ENCODE peak calls at places on chromosome 3, in nine cellular contexts. One of them, this sample, is unnamed. For H3K4me1, the result is how much of the 10 kb centered on the place peaks cover.

GRCh38 chr3:197468866-197469382 is 86.8 kb downstream of the BDH1 start:
- DNase-seq in gastrocnemius medialis: no peak
- DNase-seq in body of pancreas: peak
- DNase-seq in IMR-90: peak
- DNase-seq in stomach: peak
- DNase-seq in uterus: no peak
- DNase-seq in transverse colon: peak
- DNase-seq in spleen: peak
- DNase-seq in A549: peak
- DNase-seq in this sample: peak

GRCh38 chr3:11302444-11302843 is 30.2 kb downstream of the ATG7 start:
- DNase-seq in transverse colon: no peak
- DNase-seq in stomach: no peak
- DNase-seq in spleen: no peak
- DNase-seq in body of pancreas: no peak
- DNase-seq in uterus: no peak
- DNase-seq in A549: no peak
- DNase-seq in IMR-90: no peak
- DNase-seq in gastrocnemius medialis: no peak
- DNase-seq in this sample: no peak

GRCh38 chr3:115852278-115852677 is 229.0 kb downstream of the GAP43 start:
- DNase-seq in uterus: no peak
- DNase-seq in IMR-90: no peak
- DNase-seq in body of pancreas: no peak
- DNase-seq in transverse colon: no peak
- DNase-seq in stomach: no peak
- DNase-seq in spleen: no peak
- DNase-seq in A549: no peak
- DNase-seq in gastrocnemius medialis: no peak
- DNase-seq in this sample: no peak

GRCh38 chr3:196179380-196180308 is 31.6 kb downstream of the ZDHHC19 start:
- DNase-seq in A549: no peak
- DNase-seq in gastrocnemius medialis: peak
- DNase-seq in body of pancreas: no peak
- DNase-seq in spleen: peak
- DNase-seq in transverse colon: peak
- DNase-seq in uterus: no peak
- DNase-seq in IMR-90: peak
- DNase-seq in stomach: no peak
- DNase-seq in this sample: no peak

GRCh38 chr3:26245236-26245635 is 377.3 kb upstream of the LRRC3B start:
- DNase-seq in IMR-90: no peak
- DNase-seq in gastrocnemius medialis: no peak
- DNase-seq in uterus: no peak
- DNase-seq in transverse colon: no peak
- DNase-seq in spleen: no peak
- DNase-seq in stomach: no peak
- DNase-seq in body of pancreas: no peak
- DNase-seq in A549: no peak
- DNase-seq in this sample: no peak

GRCh38 chr3:157067114-157067513 is 92.8 kb downstream of the CCNL1 start:
- DNase-seq in transverse colon: peak
- DNase-seq in spleen: peak
- DNase-seq in uterus: no peak
- DNase-seq in stomach: no peak
- DNase-seq in gastrocnemius medialis: no peak
- DNase-seq in IMR-90: no peak
- DNase-seq in A549: no peak
- DNase-seq in body of pancreas: no peak
- DNase-seq in this sample: no peak

GRCh38 chr3:32890420-32891276 is 60.8 kb upstream of the CCR4 start:
- DNase-seq in stomach: no peak
- DNase-seq in IMR-90: no peak
- DNase-seq in uterus: no peak
- DNase-seq in gastrocnemius medialis: no peak
- DNase-seq in transverse colon: no peak
- DNase-seq in spleen: no peak
- DNase-seq in body of pancreas: no peak
- DNase-seq in A549: no peak
- DNase-seq in this sample: no peak

GRCh38 chr3:127889976-127890650 is 24.9 kb upstream of the KBTBD12 start:
- DNase-seq in body of pancreas: no peak
- DNase-seq in A549: no peak
- DNase-seq in transverse colon: no peak
- DNase-seq in spleen: no peak
- DNase-seq in IMR-90: no peak
- DNase-seq in stomach: no peak
- DNase-seq in gastrocnemius medialis: no peak
- DNase-seq in uterus: no peak
- DNase-seq in this sample: no peak

GRCh38 chr3:141878812-141879211 is 2.4 kb downstream of the ATP1B3 start:
- DNase-seq in spleen: no peak
- DNase-seq in uterus: no peak
- DNase-seq in transverse colon: peak
- DNase-seq in IMR-90: peak
- DNase-seq in stomach: no peak
- DNase-seq in gastrocnemius medialis: no peak
- DNase-seq in body of pancreas: no peak
- DNase-seq in A549: no peak
- DNase-seq in this sample: no peak

GRCh38 chr3:196288141-196288460 is 575 bp upstream of the PCYT1A start:
- DNase-seq in body of pancreas: no peak
- DNase-seq in transverse colon: no peak
- DNase-seq in stomach: no peak
- DNase-seq in A549: peak
- DNase-seq in IMR-90: peak
- DNase-seq in gastrocnemius medialis: no peak
- DNase-seq in spleen: no peak
- DNase-seq in uterus: no peak
- DNase-seq in this sample: no peak

GRCh38 chr3:13296662-13297061 is 123.5 kb downstream of the NUP210 start:
- DNase-seq in stomach: no peak
- DNase-seq in uterus: no peak
- DNase-seq in A549: no peak
- DNase-seq in body of pancreas: no peak
- DNase-seq in spleen: peak
- DNase-seq in gastrocnemius medialis: no peak
- DNase-seq in IMR-90: no peak
- DNase-seq in transverse colon: no peak
- DNase-seq in this sample: no peak

GRCh38 chr3:52293491-52294319 is 6.1 kb downstream of the GLYCTK start:
- DNase-seq in stomach: no peak
- DNase-seq in uterus: no peak
- DNase-seq in spleen: peak
- DNase-seq in transverse colon: no peak
- DNase-seq in IMR-90: no peak
- DNase-seq in A549: no peak
- DNase-seq in gastrocnemius medialis: no peak
- DNase-seq in body of pancreas: no peak
- DNase-seq in this sample: no peak

GRCh38 chr3:188860147-188860546 is 311.6 kb upstream of the TPRG1 start:
- DNase-seq in spleen: no peak
- DNase-seq in body of pancreas: no peak
- DNase-seq in transverse colon: no peak
- DNase-seq in A549: no peak
- DNase-seq in gastrocnemius medialis: no peak
- DNase-seq in uterus: no peak
- DNase-seq in stomach: no peak
- DNase-seq in IMR-90: peak
- DNase-seq in this sample: no peak

GRCh38 chr3:189041482-189042090 is 130.2 kb upstream of the TPRG1 start:
- DNase-seq in IMR-90: peak
- DNase-seq in transverse colon: peak
- DNase-seq in uterus: peak
- DNase-seq in body of pancreas: peak
- DNase-seq in stomach: peak
- DNase-seq in A549: peak
- DNase-seq in spleen: peak
- DNase-seq in gastrocnemius medialis: no peak
- DNase-seq in this sample: peak

GRCh38 chr3:73719877-73720276 is 95.1 kb upstream of the PDZRN3 start:
- DNase-seq in IMR-90: peak
- DNase-seq in transverse colon: peak
- DNase-seq in body of pancreas: no peak
- DNase-seq in uterus: peak
- DNase-seq in gastrocnemius medialis: no peak
- DNase-seq in spleen: no peak
- DNase-seq in stomach: no peak
- DNase-seq in A549: no peak
- DNase-seq in this sample: peak

DNA sequence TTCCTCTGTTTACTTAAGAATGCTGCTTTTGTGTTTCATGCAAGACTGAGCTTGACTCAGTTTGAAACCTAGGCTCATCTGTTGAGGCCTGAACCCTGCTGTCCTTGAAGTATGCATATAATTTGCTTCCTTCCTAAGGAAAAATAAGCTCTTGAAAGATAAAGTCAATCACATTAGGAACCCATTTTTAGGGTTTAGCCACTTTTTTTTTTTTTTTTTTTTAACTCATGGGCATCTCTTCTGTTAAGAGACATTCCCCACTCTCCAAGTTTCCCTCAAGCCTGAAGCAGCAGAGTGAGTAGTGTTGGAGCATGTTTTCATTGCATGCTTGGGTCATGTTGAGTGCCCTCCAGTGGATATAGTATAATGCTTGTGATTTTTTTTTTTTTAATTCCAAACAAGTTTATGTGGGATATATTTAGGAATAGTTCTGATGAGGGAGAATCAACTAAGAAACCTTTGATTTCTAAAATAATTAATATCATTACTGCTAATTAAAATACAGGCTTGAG is 3.6 kb downstream of the CTNNB1 start:
- DNase-seq in spleen: no peak
- DNase-seq in body of pancreas: no peak
- DNase-seq in transverse colon: no peak
- DNase-seq in IMR-90: peak
- DNase-seq in gastrocnemius medialis: no peak
- DNase-seq in A549: no peak
- DNase-seq in uterus: no peak
- DNase-seq in stomach: no peak
- DNase-seq in this sample: peak
- H3K4me1 ChIP-seq in spleen: half or more
- H3K4me1 ChIP-seq in body of pancreas: half or more
- H3K4me1 ChIP-seq in transverse colon: under half
- H3K4me1 ChIP-seq in IMR-90: under half
- H3K4me1 ChIP-seq in gastrocnemius medialis: half or more
- H3K4me1 ChIP-seq in A549: half or more
- H3K4me1 ChIP-seq in uterus: under half
- H3K4me1 ChIP-seq in stomach: half or more
- H3K4me1 ChIP-seq in this sample: half or more

DNA sequence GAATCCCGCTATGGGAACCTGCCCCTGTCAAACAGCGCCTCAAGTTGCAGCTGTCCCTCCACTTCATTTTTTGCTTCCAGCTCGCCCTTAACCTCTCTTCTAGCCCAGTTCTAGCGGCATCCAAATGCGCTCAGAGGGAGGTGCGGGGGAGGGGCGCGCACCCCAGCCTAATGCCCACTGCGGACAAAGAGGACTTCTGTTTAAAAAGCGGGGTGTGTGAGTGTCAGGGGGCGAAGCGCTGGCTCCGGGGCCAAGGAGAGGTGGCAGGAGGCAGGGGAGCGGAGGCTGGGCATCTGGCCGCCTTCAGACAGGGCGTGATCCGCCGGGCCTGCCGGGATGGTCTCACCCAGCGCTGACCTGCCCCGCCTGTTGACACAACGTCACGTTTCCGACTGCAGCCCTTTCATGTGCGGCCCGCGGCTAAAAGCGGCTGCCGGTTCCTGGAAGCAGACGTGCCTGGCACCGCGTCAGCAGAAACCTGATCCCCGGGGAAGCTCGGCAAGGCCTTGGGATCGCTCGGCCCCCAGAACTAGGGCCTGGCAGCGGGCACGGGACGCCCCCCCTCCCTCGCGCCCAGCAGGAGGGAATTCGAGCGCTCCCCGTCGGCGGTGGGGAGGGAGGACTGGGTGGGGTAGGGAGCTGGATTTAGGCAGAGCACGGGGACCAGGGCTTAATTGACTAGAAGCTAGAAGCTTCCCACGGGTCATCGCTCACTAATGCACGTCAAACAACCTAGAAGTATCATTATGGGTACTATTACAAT is 7.6 kb downstream of the BHLHE40 start:
- DNase-seq in IMR-90: peak
- DNase-seq in stomach: peak
- DNase-seq in A549: peak
- DNase-seq in spleen: peak
- DNase-seq in body of pancreas: peak
- DNase-seq in gastrocnemius medialis: peak
- DNase-seq in transverse colon: peak
- DNase-seq in uterus: peak
- DNase-seq in this sample: peak
- TF ChIP-seq POLR2A in IMR-90: no peak
- TF ChIP-seq POLR2A in stomach: no peak
- TF ChIP-seq POLR2A in A549: peak
- TF ChIP-seq POLR2A in spleen: no peak
- TF ChIP-seq POLR2A in body of pancreas: peak
- TF ChIP-seq POLR2A in gastrocnemius medialis: peak
- TF ChIP-seq POLR2A in transverse colon: peak
- TF ChIP-seq POLR2A in uterus: peak
- TF ChIP-seq POLR2A in this sample: peak

GRCh38 chr3:170835346-170835745 is 34.6 kb downstream of the RPL22L1 start:
- DNase-seq in stomach: no peak
- DNase-seq in uterus: no peak
- DNase-seq in body of pancreas: no peak
- DNase-seq in transverse colon: no peak
- DNase-seq in A549: no peak
- DNase-seq in gastrocnemius medialis: no peak
- DNase-seq in IMR-90: no peak
- DNase-seq in spleen: no peak
- DNase-seq in this sample: no peak
- H3K4me1 ChIP-seq in stomach: under half
- H3K4me1 ChIP-seq in uterus: under half
- H3K4me1 ChIP-seq in body of pancreas: under half
- H3K4me1 ChIP-seq in transverse colon: under half
- H3K4me1 ChIP-seq in A549: under half
- H3K4me1 ChIP-seq in gastrocnemius medialis: under half
- H3K4me1 ChIP-seq in IMR-90: under half
- H3K4me1 ChIP-seq in spleen: under half
- H3K4me1 ChIP-seq in this sample: under half

DNA sequence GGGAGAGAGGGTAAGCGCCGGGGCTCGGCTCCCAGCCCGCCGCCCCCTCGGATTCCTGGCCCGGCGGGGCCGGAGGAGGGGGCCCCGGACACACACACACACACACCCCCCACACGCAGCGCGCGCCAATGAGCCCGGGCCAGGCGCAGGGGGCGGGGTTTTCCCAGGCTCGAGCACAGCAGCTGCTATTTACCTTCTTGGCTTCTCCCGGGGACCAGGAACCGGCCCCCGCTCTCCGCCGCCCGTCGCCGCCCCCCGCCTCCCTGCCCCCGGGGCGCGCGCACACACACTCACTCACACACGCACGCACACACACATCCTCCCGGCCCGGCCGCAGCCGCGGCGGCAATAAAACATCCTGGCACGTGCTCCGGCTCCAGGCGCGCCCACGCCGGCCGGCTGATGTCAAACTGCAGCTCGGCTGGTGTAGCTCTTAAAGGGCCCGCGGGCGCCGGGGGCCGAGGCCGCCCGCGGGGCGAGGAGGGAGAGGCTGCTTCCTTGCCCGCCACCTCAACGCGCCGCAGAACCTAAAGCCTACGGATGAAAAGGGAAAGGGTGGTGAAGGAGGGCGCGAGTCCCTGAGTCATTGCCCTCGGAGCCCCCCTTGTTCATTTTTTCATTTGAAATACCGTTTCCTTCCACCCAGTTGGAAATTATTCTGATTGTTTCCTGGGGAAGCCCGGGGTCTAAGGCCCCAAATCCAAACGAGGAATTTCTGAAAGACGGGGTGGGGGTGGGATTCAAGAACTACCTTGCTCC is 1.0 kb upstream of the HES1 start:
- DNase-seq in gastrocnemius medialis: peak
- DNase-seq in uterus: peak
- DNase-seq in A549: peak
- DNase-seq in stomach: peak
- DNase-seq in transverse colon: peak
- DNase-seq in spleen: peak
- DNase-seq in body of pancreas: peak
- DNase-seq in IMR-90: peak
- DNase-seq in this sample: peak
- TF ChIP-seq POLR2A in gastrocnemius medialis: peak
- TF ChIP-seq POLR2A in uterus: peak
- TF ChIP-seq POLR2A in A549: no peak
- TF ChIP-seq POLR2A in stomach: no peak
- TF ChIP-seq POLR2A in transverse colon: peak
- TF ChIP-seq POLR2A in spleen: no peak
- TF ChIP-seq POLR2A in body of pancreas: peak
- TF ChIP-seq POLR2A in IMR-90: peak
- TF ChIP-seq POLR2A in this sample: peak